ENCODE peak calls at places on chromosomes 4 and X, in six cellular contexts. Q, R, S, O, N and M are unnamed samples.
A peak's percentile ranks its signal among the peaks of the same experiment; 100 is the strongest.

GRCh38 chrX:6184900-6185515 is 43.7 kb downstream of the NLGN4X start:
- DNase-seq in Q (no peak), O (no peak), S (no peak), N (no peak), R (no peak), M (no peak)

GRCh38 chr4:174702974-174703478 is 126.0 kb downstream of the GLRA3 start:
- DNase-seq in O (no peak), S (no peak), R (no peak), Q (no peak), N (no peak), M (no peak)

GRCh38 chrX:135477576-135477975 is 42.9 kb upstream of the INTS6L start:
- DNase-seq in R (peak; percentile 36), O (peak; percentile 60), Q (peak; percentile 81), S (peak; percentile 68), N (peak; percentile 83), M (peak; percentile 79)

GRCh38 chr4:109012286-109012880 is 249.5 kb upstream of the ETNPPL start:
- DNase-seq in O (no peak), S (no peak), Q (peak; percentile 49), N (no peak), R (no peak), M (no peak)

GRCh38 chr4:143768007-143768591 is 67.6 kb upstream of the FREM3 start:
- DNase-seq in N (no peak), O (no peak), S (no peak), R (no peak), Q (no peak), M (no peak)

GRCh38 chrX:55057691-55058249 is 17.1 kb upstream of the PAGE2B start:
- DNase-seq in R (no peak), O (no peak), Q (no peak), N (peak; percentile 25), S (no peak), M (peak; percentile 51)

GRCh38 chr4:155371432-155372043 is 5.2 kb downstream of the MAP9 start:
- DNase-seq in Q (no peak), N (no peak), O (no peak), R (no peak), S (no peak), M (no peak)

GRCh38 chrX:47311857-47312774 is 58.3 kb upstream of the ZNF157 start:
- DNase-seq in S (peak; percentile 54), Q (no peak), R (peak; percentile 39), O (no peak), N (peak; percentile 68), M (peak; percentile 86)

GRCh38 chrX:39450578-39450977 is 647.2 kb downstream of the BCOR start:
- DNase-seq in S (no peak), N (no peak), Q (no peak), O (no peak), R (no peak), M (no peak)

GRCh38 chrX:72676465-72676864 is 37.6 kb downstream of the PHKA1 start:
- DNase-seq in S (no peak), R (no peak), O (no peak), Q (no peak), N (no peak), M (no peak)

GRCh38 chr4:182695842-182696241 is 221.3 kb downstream of the DCTD start:
- DNase-seq in N (no peak), Q (no peak), S (no peak), R (no peak), O (no peak), M (no peak)

GRCh38 chrX:30085571-30085970 is 129.8 kb upstream of the MAGEB2 start:
- DNase-seq in R (no peak), N (no peak), Q (no peak), S (no peak), O (no peak), M (no peak)

GRCh38 chr4:8215641-8216442 is 16.8 kb downstream of the SH3TC1 start:
- DNase-seq in S (no peak), N (no peak), Q (peak; percentile 67), O (no peak), R (no peak), M (no peak)
- H3K27ac ChIP-seq in S (no peak overlapping the region), N (no peak overlapping the region), Q (no peak overlapping the region), O (no peak overlapping the region), R (no peak overlapping the region), M (no peak overlapping the region)

DNA sequence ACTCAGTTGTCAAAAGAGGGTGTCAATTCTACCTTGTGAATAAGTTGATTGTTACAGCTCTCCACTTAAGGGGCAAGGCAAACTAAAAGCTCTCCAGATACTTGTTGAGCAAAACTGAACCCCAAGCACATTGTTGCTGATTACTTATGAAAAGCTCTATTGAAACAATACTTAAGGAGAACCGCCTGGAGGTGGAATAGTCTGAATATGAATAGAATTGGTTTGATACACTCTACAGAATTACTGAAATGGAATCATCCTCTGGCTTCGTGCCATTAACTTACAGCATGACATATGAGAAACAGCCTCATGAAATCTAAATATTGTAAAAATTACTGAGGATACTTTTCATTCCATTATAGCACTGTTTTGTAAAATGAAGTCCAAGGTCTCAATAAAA is 127.0 kb upstream of the SH3RF1 start:
- DNase-seq in R (no peak), O (no peak), S (no peak), Q (no peak), N (no peak), M (no peak)
- H3K27ac ChIP-seq in R (no peak overlapping the region), O (peak overlapping the region; percentile 16), S (no peak overlapping the region), Q (peak overlapping the region; percentile 10), N (no peak overlapping the region), M (no peak overlapping the region)

GRCh38 chr4:118911162-118911791 is 22.6 kb downstream of the SYNPO2 start:
- DNase-seq in S (no peak), Q (no peak), R (no peak), O (no peak), N (no peak), M (no peak)
- H3K27ac ChIP-seq in S (no peak overlapping the region), Q (no peak overlapping the region), R (no peak overlapping the region), O (peak overlapping the region; percentile 88), N (no peak overlapping the region), M (no peak overlapping the region)

DNA sequence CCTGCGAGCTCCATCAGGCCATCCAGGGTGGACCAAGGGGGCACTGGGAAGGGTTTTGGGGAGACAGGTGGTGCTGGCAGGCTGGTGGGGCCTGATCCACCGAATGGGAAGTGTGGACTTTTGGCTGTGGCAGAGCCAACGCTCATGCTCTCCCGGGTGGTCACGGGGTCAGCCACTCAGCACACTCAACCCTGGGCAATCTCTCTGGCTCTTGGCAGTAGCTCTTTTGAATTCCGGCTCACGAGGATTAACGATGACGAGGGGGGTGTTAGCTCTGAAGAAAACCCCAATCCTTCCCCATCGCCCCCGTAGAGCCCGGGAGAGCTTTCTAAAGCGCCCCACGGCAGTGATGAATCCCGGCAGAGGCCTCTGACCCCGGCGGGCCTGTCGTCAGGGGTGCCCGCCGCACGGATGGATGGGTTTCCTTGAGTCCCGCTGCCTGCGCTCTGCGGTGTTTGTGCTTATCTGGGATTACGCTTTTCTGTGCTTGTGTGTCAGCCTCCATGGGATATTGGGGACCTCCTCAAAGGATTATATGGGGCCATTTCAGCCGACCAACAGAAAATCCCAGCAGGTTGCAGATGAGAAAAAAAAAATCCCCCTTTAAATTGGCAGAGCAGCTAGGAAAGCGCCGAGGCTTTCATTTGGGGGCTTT is 156.8 kb upstream of the PSAPL1 start:
- DNase-seq in Q (no peak), S (no peak), R (no peak), O (no peak), N (no peak), M (no peak)
- H3K27ac ChIP-seq in Q (no peak overlapping the region), S (no peak overlapping the region), R (no peak overlapping the region), O (no peak overlapping the region), N (no peak overlapping the region), M (no peak overlapping the region)

GRCh38 chr4:150236626-150237025 is 158.4 kb downstream of the DCLK2 start:
- DNase-seq in S (no peak), R (no peak), O (no peak), Q (no peak), N (no peak), M (no peak)

GRCh38 chr4:150234246-150234645 is 156.0 kb downstream of the DCLK2 start:
- DNase-seq in Q (no peak), N (no peak), S (no peak), R (no peak), O (no peak), M (no peak)

GRCh38 chr4:150237110-150237852 is 159.0 kb downstream of the DCLK2 start:
- DNase-seq in Q (no peak), R (no peak), S (no peak), O (no peak), N (no peak), M (no peak)

GRCh38 chr4:150235795-150236385 is 157.6 kb downstream of the DCLK2 start:
- DNase-seq in N (no peak), Q (no peak), O (no peak), S (no peak), R (no peak), M (no peak)

GRCh38 chr4:150235317-150235716 is 157.1 kb downstream of the DCLK2 start:
- DNase-seq in O (no peak), R (no peak), N (no peak), Q (no peak), S (no peak), M (peak; percentile 49)
- H3K27ac ChIP-seq in O (no peak overlapping the region), R (no peak overlapping the region), N (no peak overlapping the region), Q (no peak overlapping the region), S (no peak overlapping the region), M (peak overlapping the region; percentile 88)

DNA sequence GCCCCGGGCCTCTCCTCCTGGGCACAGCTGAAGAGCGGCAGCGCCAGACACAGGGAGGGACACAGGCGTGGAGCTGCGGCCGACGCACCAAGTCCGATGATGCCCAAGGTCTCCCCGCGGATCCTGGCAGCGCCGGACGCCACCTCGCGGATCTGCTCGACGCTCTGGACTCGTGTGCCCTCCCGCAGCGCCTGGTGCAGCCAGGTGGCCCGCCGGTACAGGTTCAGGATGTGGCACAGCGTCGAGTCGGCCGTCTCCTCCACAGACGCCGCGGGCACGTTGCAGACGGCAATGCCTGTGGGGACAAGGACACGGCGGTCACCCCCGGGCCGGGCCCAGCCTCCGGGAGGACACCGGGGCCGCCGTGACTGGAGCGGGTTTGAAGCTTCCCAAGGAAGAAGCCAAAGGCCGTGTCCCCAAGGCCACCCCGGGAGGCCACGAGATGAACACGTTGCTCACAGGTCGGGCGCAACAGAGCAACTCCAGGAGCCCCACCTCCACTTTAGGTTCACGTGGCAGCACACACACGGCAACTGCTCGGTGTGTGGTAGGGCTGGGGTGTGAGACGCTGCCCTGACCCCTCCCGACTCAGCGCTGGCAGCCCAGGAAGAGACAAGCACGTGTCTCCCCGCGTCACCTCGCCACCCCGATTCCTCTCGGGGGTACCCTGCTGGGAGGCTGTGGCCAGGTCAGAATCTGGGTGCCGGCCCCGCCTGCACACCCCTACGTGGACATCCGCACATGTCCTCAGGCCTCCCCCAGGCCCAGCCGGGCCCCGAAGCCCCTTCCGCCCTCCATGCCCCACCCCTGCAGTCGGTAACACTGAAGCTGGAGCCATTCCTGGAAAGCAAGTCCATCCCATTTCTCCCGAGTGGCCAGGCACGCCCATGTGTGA is 23.4 kb downstream of the CTBP1 start:
- DNase-seq in N (no peak), Q (no peak), O (no peak), R (no peak), S (no peak), M (no peak)
- H3K27ac ChIP-seq in N (no peak overlapping the region), Q (no peak overlapping the region), O (peak overlapping the region; percentile 74), R (no peak overlapping the region), S (peak overlapping the region; percentile 62), M (no peak overlapping the region)

DNA sequence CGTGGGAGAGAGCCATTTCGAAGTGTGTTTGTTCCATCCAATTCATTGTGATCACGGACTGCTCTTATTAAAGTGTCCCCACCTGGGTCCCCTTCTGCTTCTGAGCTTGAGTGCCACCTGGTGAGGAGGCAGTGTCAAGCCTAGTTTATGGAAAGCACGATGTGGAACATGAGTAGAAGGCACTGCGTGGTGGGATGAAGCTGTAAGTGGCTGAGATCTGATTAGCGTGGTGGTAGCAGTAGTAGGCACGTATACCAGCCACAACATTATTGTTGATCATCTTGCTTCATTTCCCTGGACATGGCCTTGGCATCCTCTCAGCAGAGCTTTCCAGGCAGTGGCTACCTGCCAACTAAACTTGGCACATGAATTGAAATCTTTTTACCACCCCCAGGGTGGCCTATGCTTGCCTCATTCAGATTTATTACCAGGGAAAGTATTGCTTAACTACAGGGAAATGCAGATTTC is 46.4 kb downstream of the GPAT3 start:
- DNase-seq in S (no peak), N (peak; percentile 32), O (no peak), R (no peak), Q (peak; percentile 30), M (peak; percentile 50)
- H3K27ac ChIP-seq in S (no peak overlapping the region), N (no peak overlapping the region), O (peak overlapping the region; percentile 48), R (no peak overlapping the region), Q (no peak overlapping the region), M (no peak overlapping the region)